ENCODE peak calls at places on chromosome 2, in eight cellular contexts. One of them, this sample, is unnamed.

GRCh38 chr2:215839309-215839708 is 174.0 kb downstream of the MREG start:
- DNase-seq in NT2/D1: no peak
- DNase-seq in cardiac muscle cell: no peak
- DNase-seq in Karpas-422: no peak
- DNase-seq in ovary: no peak
- DNase-seq in GM23248: no peak
- DNase-seq in left ventricle myocardium inferior: peak; percentile 25
- DNase-seq in Peyer's patch: no peak
- DNase-seq in this sample: no peak

GRCh38 chr2:239803764-239804111 is 221.4 kb downstream of the NDUFA10 start:
- DNase-seq in Karpas-422: no peak
- DNase-seq in ovary: no peak
- DNase-seq in NT2/D1: no peak
- DNase-seq in cardiac muscle cell: no peak
- DNase-seq in Peyer's patch: no peak
- DNase-seq in left ventricle myocardium inferior: no peak
- DNase-seq in GM23248: no peak
- DNase-seq in this sample: peak; percentile 28

GRCh38 chr2:158507141-158507540 is 50.4 kb downstream of the PKP4 start:
- DNase-seq in NT2/D1: no peak
- DNase-seq in ovary: no peak
- DNase-seq in Karpas-422: no peak
- DNase-seq in GM23248: no peak
- DNase-seq in Peyer's patch: no peak
- DNase-seq in left ventricle myocardium inferior: no peak
- DNase-seq in cardiac muscle cell: no peak
- DNase-seq in this sample: no peak

GRCh38 chr2:195318440-195319111 is 338.4 kb upstream of the SLC39A10 start:
- DNase-seq in NT2/D1: peak; percentile 16
- DNase-seq in ovary: no peak
- DNase-seq in Peyer's patch: no peak
- DNase-seq in cardiac muscle cell: peak; percentile 69
- DNase-seq in Karpas-422: peak; percentile 80
- DNase-seq in GM23248: peak; percentile 72
- DNase-seq in left ventricle myocardium inferior: no peak
- DNase-seq in this sample: no peak

GRCh38 chr2:68482296-68482695 is 14.9 kb downstream of the APLF start:
- DNase-seq in left ventricle myocardium inferior: no peak
- DNase-seq in Peyer's patch: no peak
- DNase-seq in ovary: no peak
- DNase-seq in GM23248: peak; percentile 20
- DNase-seq in cardiac muscle cell: no peak
- DNase-seq in Karpas-422: no peak
- DNase-seq in NT2/D1: no peak
- DNase-seq in this sample: no peak

GRCh38 chr2:186590538-186591441 is 934 bp downstream of the ITGAV start:
- DNase-seq in left ventricle myocardium inferior: no peak
- DNase-seq in cardiac muscle cell: peak; percentile 64
- DNase-seq in Karpas-422: no peak
- DNase-seq in GM23248: peak; percentile 72
- DNase-seq in Peyer's patch: peak; percentile 44
- DNase-seq in ovary: peak; percentile 47
- DNase-seq in NT2/D1: no peak
- DNase-seq in this sample: peak; percentile 58

GRCh38 chr2:218260166-218260565 is 649 bp upstream of the GPBAR1 start:
- DNase-seq in Peyer's patch: no peak
- DNase-seq in Karpas-422: no peak
- DNase-seq in cardiac muscle cell: no peak
- DNase-seq in left ventricle myocardium inferior: no peak
- DNase-seq in GM23248: no peak
- DNase-seq in ovary: no peak
- DNase-seq in NT2/D1: no peak
- DNase-seq in this sample: no peak

GRCh38 chr2:26691881-26692813 is at the start of gene KCNK3:
- DNase-seq in NT2/D1: no peak
- DNase-seq in left ventricle myocardium inferior: peak; percentile 70
- DNase-seq in Karpas-422: no peak
- DNase-seq in Peyer's patch: peak; percentile 59
- DNase-seq in GM23248: peak; percentile 77
- DNase-seq in cardiac muscle cell: peak; percentile 89
- DNase-seq in ovary: peak; percentile 52
- DNase-seq in this sample: no peak

GRCh38 chr2:201406077-201406662 is 45.1 kb downstream of the TRAK2 start:
- DNase-seq in Peyer's patch: no peak
- DNase-seq in GM23248: peak; percentile 89
- DNase-seq in left ventricle myocardium inferior: no peak
- DNase-seq in NT2/D1: no peak
- DNase-seq in Karpas-422: no peak
- DNase-seq in cardiac muscle cell: no peak
- DNase-seq in ovary: peak; percentile 21
- DNase-seq in this sample: no peak

GRCh38 chr2:178269825-178270224 is 75.5 kb downstream of the OSBPL6 start:
- DNase-seq in left ventricle myocardium inferior: no peak
- DNase-seq in Karpas-422: no peak
- DNase-seq in Peyer's patch: no peak
- DNase-seq in ovary: no peak
- DNase-seq in NT2/D1: no peak
- DNase-seq in cardiac muscle cell: no peak
- DNase-seq in GM23248: no peak
- DNase-seq in this sample: no peak

GRCh38 chr2:19580830-19581229 is 222.4 kb upstream of the OSR1 start:
- DNase-seq in ovary: peak; percentile 37
- DNase-seq in Karpas-422: no peak
- DNase-seq in left ventricle myocardium inferior: peak; percentile 13
- DNase-seq in cardiac muscle cell: peak; percentile 75
- DNase-seq in Peyer's patch: no peak
- DNase-seq in GM23248: no peak
- DNase-seq in NT2/D1: no peak
- DNase-seq in this sample: no peak

GRCh38 chr2:186554450-186554849 is 35.4 kb upstream of the ITGAV start:
- DNase-seq in Peyer's patch: no peak
- DNase-seq in NT2/D1: no peak
- DNase-seq in left ventricle myocardium inferior: no peak
- DNase-seq in cardiac muscle cell: no peak
- DNase-seq in Karpas-422: no peak
- DNase-seq in GM23248: no peak
- DNase-seq in ovary: no peak
- DNase-seq in this sample: no peak

DNA sequence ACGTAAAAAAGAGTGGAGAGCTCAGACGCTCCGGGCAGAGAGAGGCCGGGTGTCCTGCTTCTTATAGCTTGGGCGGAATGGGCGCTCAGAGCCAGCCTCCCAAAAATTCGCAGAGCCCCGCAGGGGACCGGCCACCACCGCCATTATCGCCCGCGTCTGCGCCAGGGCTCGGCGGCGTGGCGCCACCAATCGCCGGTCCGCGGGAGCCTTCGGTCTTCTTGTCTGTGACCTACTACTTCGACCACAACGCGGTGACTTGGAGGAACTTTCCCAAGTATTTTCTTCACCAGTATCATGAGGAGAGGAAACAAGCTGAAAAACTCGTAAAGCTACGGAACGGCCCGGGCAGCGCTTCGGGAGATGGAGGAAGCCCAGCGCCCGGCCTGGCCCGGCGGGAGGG is 1138.1 kb upstream of the CHAC2 start:
- DNase-seq in cardiac muscle cell: no peak
- DNase-seq in GM23248: no peak
- DNase-seq in NT2/D1: no peak
- DNase-seq in left ventricle myocardium inferior: no peak
- DNase-seq in ovary: no peak
- DNase-seq in Karpas-422: no peak
- DNase-seq in Peyer's patch: no peak
- DNase-seq in this sample: no peak
- H3K9me3 ChIP-seq in cardiac muscle cell: no peaks in the 10 kb centered on the region
- H3K9me3 ChIP-seq in GM23248: no peaks in the 10 kb centered on the region
- H3K9me3 ChIP-seq in NT2/D1: no peaks in the 10 kb centered on the region
- H3K9me3 ChIP-seq in left ventricle myocardium inferior: peaks cover 4% of the 10 kb centered on the region
- H3K9me3 ChIP-seq in ovary: no peaks in the 10 kb centered on the region
- H3K9me3 ChIP-seq in Karpas-422: no peaks in the 10 kb centered on the region
- H3K9me3 ChIP-seq in Peyer's patch: no peaks in the 10 kb centered on the region
- H3K9me3 ChIP-seq in this sample: no peaks in the 10 kb centered on the region

GRCh38 chr2:96201338-96201737 is 7.3 kb downstream of the STARD7 start:
- DNase-seq in left ventricle myocardium inferior: no peak
- DNase-seq in GM23248: no peak
- DNase-seq in ovary: no peak
- DNase-seq in cardiac muscle cell: no peak
- DNase-seq in Peyer's patch: no peak
- DNase-seq in Karpas-422: no peak
- DNase-seq in NT2/D1: no peak
- DNase-seq in this sample: no peak
- H3K4me1 ChIP-seq in left ventricle myocardium inferior: peaks cover 96% of the 10 kb centered on the region
- H3K4me1 ChIP-seq in GM23248: peaks cover 66% of the 10 kb centered on the region
- H3K4me1 ChIP-seq in ovary: peaks cover 17% of the 10 kb centered on the region
- H3K4me1 ChIP-seq in cardiac muscle cell: peaks cover 33% of the 10 kb centered on the region
- H3K4me1 ChIP-seq in Peyer's patch: peaks cover 13% of the 10 kb centered on the region
- H3K4me1 ChIP-seq in Karpas-422: peaks cover 76% of the 10 kb centered on the region
- H3K4me1 ChIP-seq in NT2/D1: no peaks in the 10 kb centered on the region
- H3K4me1 ChIP-seq in this sample: peaks cover 17% of the 10 kb centered on the region

GRCh38 chr2:96131152-96131817 is 7.0 kb downstream of the ASTL start:
- DNase-seq in GM23248: no peak
- DNase-seq in left ventricle myocardium inferior: no peak
- DNase-seq in Peyer's patch: no peak
- DNase-seq in NT2/D1: no peak
- DNase-seq in cardiac muscle cell: no peak
- DNase-seq in Karpas-422: no peak
- DNase-seq in ovary: no peak
- DNase-seq in this sample: no peak
- H3K27me3 ChIP-seq in GM23248: no peaks in the 10 kb centered on the region
- H3K27me3 ChIP-seq in left ventricle myocardium inferior: peaks cover 24% of the 10 kb centered on the region
- H3K27me3 ChIP-seq in Peyer's patch: no peaks in the 10 kb centered on the region
- H3K27me3 ChIP-seq in NT2/D1: no peaks in the 10 kb centered on the region
- H3K27me3 ChIP-seq in cardiac muscle cell: peaks cover 35% of the 10 kb centered on the region
- H3K27me3 ChIP-seq in Karpas-422: no peaks in the 10 kb centered on the region
- H3K27me3 ChIP-seq in ovary: no peaks in the 10 kb centered on the region
- H3K27me3 ChIP-seq in this sample: peaks cover 30% of the 10 kb centered on the region

DNA sequence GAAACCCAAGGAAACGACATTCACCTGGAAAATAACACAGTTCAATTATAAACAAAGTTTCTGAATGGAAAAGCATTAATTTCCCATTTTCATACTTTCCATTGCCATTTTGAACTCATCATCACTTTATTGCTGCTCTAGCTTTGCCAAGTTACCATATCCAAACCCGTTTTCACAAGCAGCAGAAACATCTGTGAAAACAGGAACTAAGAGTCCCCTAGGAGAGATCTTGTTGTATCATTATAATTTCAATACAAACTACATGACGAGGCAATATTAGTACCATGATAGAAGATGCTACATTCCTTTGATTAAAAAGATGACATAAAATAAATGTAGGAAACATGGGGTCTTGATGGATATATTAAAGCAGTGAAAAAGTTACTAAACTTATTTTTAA is 597.0 kb upstream of the NRXN1 start:
- DNase-seq in left ventricle myocardium inferior: no peak
- DNase-seq in Karpas-422: no peak
- DNase-seq in NT2/D1: no peak
- DNase-seq in cardiac muscle cell: no peak
- DNase-seq in Peyer's patch: no peak
- DNase-seq in ovary: no peak
- DNase-seq in GM23248: no peak
- DNase-seq in this sample: no peak
- H3K9me3 ChIP-seq in left ventricle myocardium inferior: peaks cover 18% of the 10 kb centered on the region
- H3K9me3 ChIP-seq in Karpas-422: no peaks in the 10 kb centered on the region
- H3K9me3 ChIP-seq in NT2/D1: no peaks in the 10 kb centered on the region
- H3K9me3 ChIP-seq in cardiac muscle cell: no peaks in the 10 kb centered on the region
- H3K9me3 ChIP-seq in Peyer's patch: no peaks in the 10 kb centered on the region
- H3K9me3 ChIP-seq in ovary: no peaks in the 10 kb centered on the region
- H3K9me3 ChIP-seq in GM23248: no peaks in the 10 kb centered on the region
- H3K9me3 ChIP-seq in this sample: peaks cover 3% of the 10 kb centered on the region

GRCh38 chr2:60531638-60532216 is 21.7 kb downstream of the BCL11A start:
- DNase-seq in left ventricle myocardium inferior: no peak
- DNase-seq in cardiac muscle cell: no peak
- DNase-seq in Peyer's patch: no peak
- DNase-seq in ovary: no peak
- DNase-seq in Karpas-422: no peak
- DNase-seq in NT2/D1: no peak
- DNase-seq in GM23248: no peak
- DNase-seq in this sample: no peak

GRCh38 chr2:60534034-60534393 is 19.4 kb downstream of the BCL11A start:
- DNase-seq in ovary: no peak
- DNase-seq in Karpas-422: no peak
- DNase-seq in GM23248: no peak
- DNase-seq in Peyer's patch: no peak
- DNase-seq in cardiac muscle cell: no peak
- DNase-seq in left ventricle myocardium inferior: no peak
- DNase-seq in NT2/D1: no peak
- DNase-seq in this sample: no peak

GRCh38 chr2:60533114-60534033 is 20.1 kb downstream of the BCL11A start:
- DNase-seq in left ventricle myocardium inferior: no peak
- DNase-seq in cardiac muscle cell: no peak
- DNase-seq in NT2/D1: no peak
- DNase-seq in Karpas-422: no peak
- DNase-seq in GM23248: peak; percentile 82
- DNase-seq in ovary: no peak
- DNase-seq in Peyer's patch: no peak
- DNase-seq in this sample: peak; percentile 64

GRCh38 chr2:60530660-60531276 is 22.7 kb downstream of the BCL11A start:
- DNase-seq in ovary: no peak
- DNase-seq in cardiac muscle cell: peak; percentile 91
- DNase-seq in left ventricle myocardium inferior: peak; percentile 53
- DNase-seq in Karpas-422: no peak
- DNase-seq in Peyer's patch: peak; percentile 86
- DNase-seq in NT2/D1: no peak
- DNase-seq in GM23248: no peak
- DNase-seq in this sample: no peak

DNA sequence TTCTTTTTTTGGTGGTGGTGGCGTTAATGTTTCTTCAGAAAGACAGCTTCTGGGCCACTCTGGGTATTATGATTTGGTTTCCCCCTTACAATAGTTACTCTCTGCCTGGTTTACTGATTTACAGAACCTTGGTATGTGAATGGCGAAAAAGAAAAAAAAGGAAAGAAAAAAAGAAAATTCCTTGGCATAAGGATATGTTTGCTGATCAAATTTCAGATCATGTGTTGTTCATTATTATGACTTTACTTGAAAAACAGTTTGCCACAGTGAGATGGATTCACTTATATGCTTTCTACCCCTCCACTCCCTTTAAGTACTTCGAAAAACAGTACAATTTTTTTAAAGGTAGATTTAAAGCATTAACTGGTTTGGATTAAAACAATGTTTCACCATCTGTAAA is 21.0 kb downstream of the BCL11A start:
- DNase-seq in left ventricle myocardium inferior: no peak
- DNase-seq in ovary: no peak
- DNase-seq in NT2/D1: no peak
- DNase-seq in Karpas-422: no peak
- DNase-seq in GM23248: peak; percentile 41
- DNase-seq in Peyer's patch: no peak
- DNase-seq in cardiac muscle cell: no peak
- DNase-seq in this sample: no peak
- H3K4me1 ChIP-seq in left ventricle myocardium inferior: peaks cover 88% of the 10 kb centered on the region
- H3K4me1 ChIP-seq in ovary: no peaks in the 10 kb centered on the region
- H3K4me1 ChIP-seq in NT2/D1: no peaks in the 10 kb centered on the region
- H3K4me1 ChIP-seq in Karpas-422: peaks cover 100% of the 10 kb centered on the region
- H3K4me1 ChIP-seq in GM23248: peaks cover 22% of the 10 kb centered on the region
- H3K4me1 ChIP-seq in Peyer's patch: peaks cover 30% of the 10 kb centered on the region
- H3K4me1 ChIP-seq in cardiac muscle cell: peaks cover 79% of the 10 kb centered on the region
- H3K4me1 ChIP-seq in this sample: peaks cover 13% of the 10 kb centered on the region

This sample was measured in SJSA1.